ENCODE peak calls at places on chromosome 12, in five cellular contexts. W is fibroblast of mammary gland, K is HAP-1, D is AG09309, Z is BE2C. C is an unnamed sample.

GRCh38 chr12:94277426-94278000 is 129.1 kb downstream of the PLXNC1 start:
- DNase-seq in Z (no peak), W (peak), K (peak), D (no peak), C (no peak)

GRCh38 chr12:1822699-1823098 is 2.3 kb downstream of the LRTM2 start:
- DNase-seq in Z (no peak), K (no peak), D (no peak), W (no peak), C (no peak)

GRCh38 chr12:19227190-19227879 is 97.8 kb downstream of the PLEKHA5 start:
- DNase-seq in D (no peak), K (peak), Z (no peak), W (no peak), C (no peak)

GRCh38 chr12:104802198-104802597 is 155.9 kb downstream of the SLC41A2 start:
- DNase-seq in W (peak), D (no peak), K (no peak), Z (no peak), C (no peak)

GRCh38 chr12:29566441-29566840 is 69.0 kb upstream of the OVCH1 start:
- DNase-seq in K (no peak), W (no peak), D (no peak), Z (no peak), C (no peak)

GRCh38 chr12:111462134-111462821 is 56.6 kb downstream of the SH2B3 start:
- DNase-seq in Z (no peak), D (peak), W (peak), K (no peak), C (no peak)

GRCh38 chr12:130401703-130402102 is 64.0 kb downstream of the PIWIL1 start:
- DNase-seq in Z (no peak), D (no peak), W (no peak), K (no peak), C (no peak)

GRCh38 chr12:56375598-56376434 is 13.2 kb upstream of the APOF start:
- DNase-seq in D (no peak), Z (no peak), K (no peak), W (no peak), C (no peak)

GRCh38 chr12:153080-153746 is 60.7 kb downstream of the SLC6A12 start:
- DNase-seq in K (peak), D (no peak), Z (peak), W (peak), C (no peak)

GRCh38 chr12:105967038-105967776 is 171.5 kb downstream of the NUAK1 start:
- DNase-seq in D (no peak), W (no peak), K (no peak), Z (no peak), C (no peak)

GRCh38 chr12:14885718-14886201 is at the start of gene MGP:
- DNase-seq in D (peak), W (peak), K (no peak), Z (peak), C (peak)

GRCh38 chr12:56007892-56008471 is 10.9 kb downstream of the SUOX start:
- DNase-seq in W (peak), Z (no peak), D (no peak), K (no peak), C (no peak)

GRCh38 chr12:44015333-44015941 is 179.6 kb downstream of the TMEM117 start:
- DNase-seq in K (peak), Z (no peak), W (peak), D (peak), C (peak)

GRCh38 chr12:128458301-128458974 is 191.5 kb downstream of the TMEM132C start:
- DNase-seq in D (no peak), K (no peak), Z (no peak), W (no peak), C (no peak)

GRCh38 chr12:116339800-116340371 is 62.4 kb upstream of the MED13L start:
- DNase-seq in W (peak), Z (no peak), D (no peak), K (no peak), C (no peak)

GRCh38 chr12:27123642-27124041 is 41.3 kb upstream of the C12orf71 start:
- DNase-seq in W (peak), K (peak), Z (no peak), D (no peak), C (no peak)

GRCh38 chr12:105899589-105899988 is 239.2 kb downstream of the NUAK1 start:
- DNase-seq in W (no peak), Z (no peak), K (no peak), D (no peak), C (no peak)

GRCh38 chr12:52005903-52006703 is 643 bp upstream of the TAMALIN start:
- DNase-seq in K (no peak), D (no peak), W (no peak), Z (no peak), C (no peak)

GRCh38 chr12:39389399-39390150 is 53.3 kb downstream of the KIF21A start:
- DNase-seq in K (no peak), W (no peak), D (no peak), Z (peak), C (no peak)

GRCh38 chr12:12714276-12715001 is 2.7 kb upstream of the CDKN1B start:
- DNase-seq in K (peak), D (no peak), Z (peak), W (no peak), C (no peak)

GRCh38 chr12:53975019-53975815 is 463 bp upstream of the HOTAIR start:
- DNase-seq in K (no peak), Z (no peak), W (no peak), D (no peak), C (no peak)

GRCh38 chr12:39236994-39237393 is 205.9 kb downstream of the KIF21A start:
- DNase-seq in K (no peak), Z (no peak), D (no peak), W (peak), C (peak)

GRCh38 chr12:43112101-43112661 is 439.8 kb downstream of the ADAMTS20 start:
- DNase-seq in D (no peak), K (no peak), W (peak), Z (peak), C (no peak)

GRCh38 chr12:57521475-57522018 is 1.1 kb upstream of the MBD6 start:
- DNase-seq in Z (peak), K (peak), D (no peak), W (no peak), C (no peak)

GRCh38 chr12:16553457-16553856 is 52.5 kb downstream of the LMO3 start:
- DNase-seq in Z (no peak), K (no peak), W (peak), D (no peak), C (no peak)

GRCh38 chr12:6065131-6065871 is 59.2 kb downstream of the VWF start:
- DNase-seq in K (no peak), D (no peak), W (no peak), Z (no peak), C (no peak)

GRCh38 chr12:54333420-54334034 is 8.6 kb downstream of the COPZ1 start:
- DNase-seq in K (no peak), W (no peak), Z (no peak), D (no peak), C (no peak)

GRCh38 chr12:86376052-86376451 is 119.9 kb upstream of the MGAT4C start:
- DNase-seq in Z (peak), K (no peak), D (no peak), W (no peak), C (no peak)

GRCh38 chr12:80937391-80938238 is at the start of gene LIN7A:
- DNase-seq in D (no peak), K (peak), W (peak), Z (peak), C (no peak)

GRCh38 chr12:132828706-132829534 is at the start of gene GOLGA3:
- DNase-seq in K (peak), Z (peak), D (peak), W (peak), C (peak)

GRCh38 chr12:24222968-24223367 is 273.5 kb upstream of the SOX5 start:
- DNase-seq in D (no peak), W (peak), K (no peak), Z (no peak), C (peak)

GRCh38 chr12:124385219-124385969 is 90.5 kb downstream of the RFLNA start:
- DNase-seq in Z (no peak), W (peak), K (no peak), D (no peak), C (no peak)

GRCh38 chr12:124388038-124388676 is 93.3 kb downstream of the RFLNA start:
- DNase-seq in Z (no peak), D (no peak), W (no peak), K (no peak), C (no peak)

GRCh38 chr12:124386059-124386458 is 91.2 kb downstream of the RFLNA start:
- DNase-seq in D (no peak), K (no peak), W (peak), Z (no peak), C (no peak)

GRCh38 chr12:124387510-124387855 is 92.6 kb downstream of the RFLNA start:
- DNase-seq in W (no peak), Z (no peak), D (no peak), K (no peak), C (no peak)

DNA sequence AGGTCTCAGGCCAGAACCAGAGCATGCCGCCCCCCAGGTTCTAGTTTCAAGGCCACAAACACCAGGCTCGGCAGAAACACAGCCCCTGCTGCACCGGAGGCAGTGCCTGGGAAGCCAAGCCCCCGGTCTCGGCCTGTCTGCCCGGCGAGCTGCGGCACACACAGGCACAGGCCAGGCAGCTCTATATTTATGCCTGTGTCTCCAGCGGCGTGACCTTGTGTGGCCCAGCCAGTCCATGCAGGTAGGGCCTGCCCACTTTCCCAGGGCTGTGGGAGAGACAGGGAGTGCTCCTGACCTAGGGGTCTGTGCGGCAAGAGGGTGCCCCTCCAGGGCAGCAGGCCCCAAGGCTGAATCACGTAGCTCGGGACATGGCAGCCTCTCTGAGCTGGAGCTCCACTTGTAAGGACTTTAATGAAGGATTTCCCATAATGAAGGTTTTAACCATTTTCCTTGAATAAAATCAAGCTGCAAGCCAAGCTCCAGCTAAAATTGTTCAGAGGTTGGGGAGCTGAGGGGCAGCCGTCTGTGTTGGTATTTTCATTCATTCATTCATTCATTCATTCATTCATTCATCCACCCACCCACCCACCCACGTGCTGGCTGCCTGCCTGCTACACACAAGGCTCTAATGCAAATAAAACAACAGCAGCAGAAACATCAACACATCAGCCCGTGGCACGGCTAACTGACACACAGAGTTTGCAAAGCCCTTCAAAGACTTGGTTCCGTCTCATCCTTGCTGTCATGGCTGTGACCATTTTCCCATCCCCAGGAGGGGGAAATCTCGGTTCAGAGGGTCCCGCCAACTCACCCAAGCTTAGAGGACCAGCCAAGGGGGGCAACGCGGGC is 92.0 kb downstream of the RFLNA start:
- DNase-seq in K (no peak), Z (no peak), D (no peak), W (peak), C (no peak)
- H3K4me3 ChIP-seq in K (no peak), Z (no peak), D (peak), W (peak), C (peak)

DNA sequence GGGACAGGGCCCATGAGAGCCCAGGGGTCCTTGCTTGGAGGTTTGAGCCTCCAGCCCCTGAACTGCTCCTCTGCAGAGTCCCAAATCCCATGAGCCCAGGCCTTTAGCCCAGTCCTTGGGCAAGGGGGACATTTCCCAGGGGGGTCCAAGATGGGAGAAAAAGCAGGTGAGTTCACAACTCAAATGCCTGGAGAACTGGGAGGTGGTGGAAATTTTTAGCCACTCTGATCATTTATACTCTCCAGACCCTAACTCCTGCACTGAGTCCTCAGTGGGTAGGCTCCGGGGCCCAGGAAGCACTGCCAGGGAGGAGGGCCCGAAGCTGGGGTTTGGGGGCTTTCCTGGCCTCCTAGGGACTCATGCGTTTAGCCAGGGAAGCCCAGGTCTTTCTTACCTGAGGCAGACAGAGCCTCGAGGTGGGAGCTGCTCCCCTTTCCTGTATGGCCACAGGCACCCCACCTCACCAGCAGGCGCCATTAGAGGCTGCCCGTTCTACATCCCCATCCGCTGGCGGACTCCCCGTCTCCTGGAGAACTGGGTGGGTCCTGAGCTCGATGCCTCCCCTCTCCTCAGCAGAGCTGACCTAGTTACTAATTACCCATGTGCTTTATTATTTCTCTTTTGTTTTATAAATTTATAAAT is 998 bp downstream of the HNF1A start:
- DNase-seq in K (no peak), W (no peak), Z (no peak), D (no peak), C (no peak)
- H3K4me3 ChIP-seq in K (no peak), W (no peak), Z (no peak), D (no peak), C (no peak)

GRCh38 chr12:70648191-70648590 is 11.0 kb upstream of the PTPRB start:
- DNase-seq in K (no peak), D (no peak), Z (no peak), W (peak), C (no peak)

GRCh38 chr12:70643927-70644326 is 6.7 kb upstream of the PTPRB start:
- DNase-seq in W (no peak), Z (no peak), K (no peak), D (peak), C (no peak)

GRCh38 chr12:70644836-70645235 is 7.6 kb upstream of the PTPRB start:
- DNase-seq in D (no peak), K (no peak), Z (no peak), W (no peak), C (no peak)

GRCh38 chr12:70646850-70647249 is 9.6 kb upstream of the PTPRB start:
- DNase-seq in D (peak), Z (no peak), W (peak), K (no peak), C (no peak)

DNA sequence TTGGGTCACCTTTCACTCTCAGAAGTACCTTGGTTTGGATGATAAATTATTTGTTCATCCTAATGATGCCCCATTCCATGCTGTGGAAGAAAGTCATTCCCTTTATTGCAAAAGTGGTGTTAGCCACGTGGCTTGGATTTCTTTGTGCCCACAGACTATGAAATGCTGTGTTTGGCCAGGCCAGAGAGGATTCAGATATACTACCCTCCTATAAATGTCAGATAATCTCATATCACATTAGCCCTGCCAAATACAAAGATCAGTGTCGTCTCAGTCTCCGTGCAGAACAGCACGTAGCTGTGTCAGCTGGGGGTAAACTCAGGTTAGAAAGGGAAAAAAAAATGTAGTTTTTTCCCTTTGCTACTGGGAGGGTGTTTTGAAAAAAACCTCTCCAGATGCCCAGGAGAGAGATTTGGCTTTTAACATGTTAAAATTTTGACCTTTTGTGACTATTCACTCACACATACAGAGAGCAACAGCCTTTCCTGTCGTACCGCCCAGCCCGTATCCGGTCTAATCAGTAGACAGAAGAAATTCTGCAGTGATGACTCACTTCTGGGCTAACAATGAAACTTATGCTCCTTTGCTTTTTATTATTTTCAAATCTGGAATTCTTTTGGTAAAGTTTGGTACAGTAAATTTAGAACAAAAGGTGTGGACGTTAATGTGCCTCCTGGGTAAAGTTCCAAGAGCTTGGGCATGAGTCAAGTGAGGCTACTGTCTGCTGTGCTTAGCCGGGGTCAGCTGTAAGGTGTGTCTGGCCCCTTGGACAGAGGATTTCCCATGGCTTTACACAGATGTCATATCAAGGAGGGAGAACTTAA is 8.5 kb upstream of the PTPRB start:
- DNase-seq in W (peak), Z (peak), K (peak), D (peak), C (peak)
- H3K4me3 ChIP-seq in W (no peak), Z (peak), K (no peak), D (no peak), C (no peak)

GRCh38 chr12:68240975-68241374 is 12.4 kb downstream of the IL22 start:
- DNase-seq in K (no peak), W (peak), D (no peak), Z (no peak), C (no peak)
- H3K4me3 ChIP-seq in K (no peak), W (no peak), D (no peak), Z (no peak), C (no peak)

DNA sequence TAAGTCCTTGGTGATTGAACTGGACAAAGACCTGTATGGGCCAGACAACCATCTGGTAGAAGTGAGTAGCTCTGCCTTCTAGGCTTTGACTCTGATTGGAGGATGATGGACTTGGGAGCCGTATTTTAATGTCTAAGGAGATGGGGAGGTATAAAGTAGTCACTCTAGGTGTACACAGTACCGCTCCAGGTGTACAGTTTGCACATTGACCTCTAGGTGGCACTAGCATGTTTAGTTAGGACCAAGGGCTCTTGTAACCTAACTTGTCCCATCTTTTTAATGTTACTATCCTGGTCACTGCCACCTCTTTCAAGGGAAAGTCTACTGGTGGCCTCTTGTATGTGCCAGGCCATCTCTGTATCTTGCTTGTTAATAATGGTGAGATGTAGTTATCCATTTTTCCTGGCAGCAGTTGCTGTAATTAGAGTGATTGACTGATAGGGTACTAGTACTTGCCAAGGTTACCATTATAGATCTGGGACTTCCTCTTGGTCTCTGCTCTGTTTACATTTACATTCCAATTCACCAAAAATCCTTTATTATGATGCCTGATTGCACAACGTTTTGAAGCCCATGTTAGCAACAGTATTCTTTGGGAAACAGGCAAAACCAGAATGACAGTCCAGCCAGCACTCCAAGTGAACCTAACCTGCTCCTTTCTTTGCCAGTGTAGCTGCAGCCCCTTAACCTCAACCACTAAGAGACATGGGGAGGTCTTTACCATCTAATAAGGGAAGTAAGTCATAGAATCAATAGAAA is 3.6 kb downstream of the SMARCD1 start:
- DNase-seq in W (peak), K (peak), D (no peak), Z (peak), C (no peak)
- H3K4me3 ChIP-seq in W (no peak), K (no peak), D (no peak), Z (no peak), C (no peak)